ENCODE peak calls at places on chromosomes 2 and 18, in five cellular contexts. One of them, this sample, is unnamed.

GRCh38 chr18:56903686-56904085 is 243.2 kb upstream of the BOD1L2 start:
- DNase-seq in kidney: no peak
- DNase-seq in fibroblast of lung: peak; percentile 74
- DNase-seq in mammary epithelial cell: no peak
- DNase-seq in GM23248: no peak
- DNase-seq in this sample: no peak

GRCh38 chr18:845152-845819 is 33.2 kb upstream of the YES1 start:
- DNase-seq in GM23248: peak; percentile 11
- DNase-seq in kidney: no peak
- DNase-seq in fibroblast of lung: peak; percentile 83
- DNase-seq in mammary epithelial cell: no peak
- DNase-seq in this sample: peak; percentile 29

GRCh38 chr2:180208841-180209240 is 201.7 kb upstream of the CWC22 start:
- DNase-seq in kidney: no peak
- DNase-seq in fibroblast of lung: peak; percentile 78
- DNase-seq in GM23248: peak; percentile 36
- DNase-seq in mammary epithelial cell: no peak
- DNase-seq in this sample: peak; percentile 43

GRCh38 chr2:148527488-148528340 is 116.8 kb upstream of the EPC2 start:
- DNase-seq in GM23248: peak; percentile 16
- DNase-seq in kidney: no peak
- DNase-seq in fibroblast of lung: no peak
- DNase-seq in mammary epithelial cell: peak; percentile 24
- DNase-seq in this sample: no peak

GRCh38 chr2:214410128-214410775 is 602 bp upstream of the VWC2L start:
- DNase-seq in GM23248: no peak
- DNase-seq in fibroblast of lung: no peak
- DNase-seq in kidney: no peak
- DNase-seq in mammary epithelial cell: peak; percentile 2
- DNase-seq in this sample: no peak

GRCh38 chr18:48781041-48781989 is 169.4 kb downstream of the SMAD7 start:
- DNase-seq in GM23248: peak; percentile 83
- DNase-seq in mammary epithelial cell: no peak
- DNase-seq in fibroblast of lung: peak; percentile 67
- DNase-seq in kidney: peak; percentile 98
- DNase-seq in this sample: peak; percentile 74

GRCh38 chr2:55137024-55137958 is 87.0 kb upstream of the RTN4 start:
- DNase-seq in kidney: no peak
- DNase-seq in GM23248: no peak
- DNase-seq in fibroblast of lung: no peak
- DNase-seq in mammary epithelial cell: no peak
- DNase-seq in this sample: no peak

GRCh38 chr18:79496978-79497637 is 101.4 kb downstream of the NFATC1 start:
- DNase-seq in kidney: peak; percentile 87
- DNase-seq in GM23248: peak; percentile 51
- DNase-seq in mammary epithelial cell: no peak
- DNase-seq in fibroblast of lung: peak; percentile 36
- DNase-seq in this sample: peak; percentile 44

GRCh38 chr18:58502628-58503027 is 126.3 kb downstream of the ALPK2 start:
- DNase-seq in fibroblast of lung: no peak
- DNase-seq in GM23248: no peak
- DNase-seq in mammary epithelial cell: no peak
- DNase-seq in kidney: no peak
- DNase-seq in this sample: no peak

GRCh38 chr2:101912545-101912944 is 79.2 kb upstream of the IL1R2 start:
- DNase-seq in fibroblast of lung: no peak
- DNase-seq in mammary epithelial cell: no peak
- DNase-seq in GM23248: no peak
- DNase-seq in kidney: no peak
- DNase-seq in this sample: no peak

GRCh38 chr2:218401834-218402370 is 2.2 kb downstream of the CTDSP1 start:
- DNase-seq in GM23248: no peak
- DNase-seq in fibroblast of lung: no peak
- DNase-seq in kidney: peak; percentile 81
- DNase-seq in mammary epithelial cell: no peak
- DNase-seq in this sample: no peak

GRCh38 chr2:232927793-232928563 is 57.9 kb downstream of the SNORC start:
- DNase-seq in fibroblast of lung: no peak
- DNase-seq in mammary epithelial cell: no peak
- DNase-seq in GM23248: peak; percentile 26
- DNase-seq in kidney: no peak
- DNase-seq in this sample: peak; percentile 9

GRCh38 chr18:29002747-29003146 is 825.8 kb upstream of the CDH2 start:
- DNase-seq in kidney: no peak
- DNase-seq in GM23248: no peak
- DNase-seq in mammary epithelial cell: no peak
- DNase-seq in fibroblast of lung: no peak
- DNase-seq in this sample: no peak

GRCh38 chr2:85472265-85472664 is 53.8 kb downstream of the SH2D6 start:
- DNase-seq in mammary epithelial cell: no peak
- DNase-seq in kidney: no peak
- DNase-seq in GM23248: peak; percentile 53
- DNase-seq in fibroblast of lung: no peak
- DNase-seq in this sample: no peak

GRCh38 chr2:160490760-160491367 is 2.7 kb downstream of the RBMS1 start:
- DNase-seq in GM23248: peak; percentile 30
- DNase-seq in kidney: no peak
- DNase-seq in mammary epithelial cell: no peak
- DNase-seq in fibroblast of lung: no peak
- DNase-seq in this sample: no peak

GRCh38 chr2:99682280-99683060 is 192.7 kb upstream of the REV1 start:
- DNase-seq in GM23248: peak; percentile 69
- DNase-seq in fibroblast of lung: peak; percentile 93
- DNase-seq in mammary epithelial cell: no peak
- DNase-seq in kidney: no peak
- DNase-seq in this sample: peak; percentile 65

GRCh38 chr18:42459873-42460272 is 504.8 kb downstream of the PIK3C3 start:
- DNase-seq in fibroblast of lung: no peak
- DNase-seq in mammary epithelial cell: peak; percentile 5
- DNase-seq in GM23248: no peak
- DNase-seq in kidney: no peak
- DNase-seq in this sample: no peak

GRCh38 chr2:213125646-213126347 is 25.6 kb downstream of the IKZF2 start:
- DNase-seq in mammary epithelial cell: no peak
- DNase-seq in kidney: no peak
- DNase-seq in fibroblast of lung: no peak
- DNase-seq in GM23248: peak; percentile 45
- DNase-seq in this sample: peak; percentile 27

GRCh38 chr2:85490861-85491763 is 47.9 kb upstream of the MAT2A start:
- DNase-seq in fibroblast of lung: no peak
- DNase-seq in kidney: no peak
- DNase-seq in mammary epithelial cell: no peak
- DNase-seq in GM23248: no peak
- DNase-seq in this sample: no peak

GRCh38 chr2:113273031-113273551 is 5.6 kb downstream of the PAX8 start:
- DNase-seq in mammary epithelial cell: no peak
- DNase-seq in kidney: no peak
- DNase-seq in GM23248: peak; percentile 46
- DNase-seq in fibroblast of lung: peak; percentile 27
- DNase-seq in this sample: peak; percentile 50

GRCh38 chr18:10563886-10564285 is 38.1 kb downstream of the NAPG start:
- DNase-seq in GM23248: no peak
- DNase-seq in kidney: peak; percentile 86
- DNase-seq in fibroblast of lung: peak; percentile 33
- DNase-seq in mammary epithelial cell: peak; percentile 53
- DNase-seq in this sample: no peak

GRCh38 chr18:27249933-27250332 is 64.8 kb upstream of the CHST9 start:
- DNase-seq in fibroblast of lung: no peak
- DNase-seq in GM23248: no peak
- DNase-seq in mammary epithelial cell: no peak
- DNase-seq in kidney: no peak
- DNase-seq in this sample: no peak

GRCh38 chr2:45388541-45389100 is 222.4 kb downstream of the SRBD1 start:
- DNase-seq in kidney: no peak
- DNase-seq in GM23248: no peak
- DNase-seq in mammary epithelial cell: no peak
- DNase-seq in fibroblast of lung: no peak
- DNase-seq in this sample: no peak

GRCh38 chr2:64214281-64215115 is 70.3 kb upstream of the PELI1 start:
- DNase-seq in kidney: no peak
- DNase-seq in fibroblast of lung: peak; percentile 68
- DNase-seq in GM23248: peak; percentile 18
- DNase-seq in mammary epithelial cell: peak; percentile 95
- DNase-seq in this sample: no peak
- H3K4me1 ChIP-seq in kidney: no peaks in the 10 kb centered on the region
- H3K4me1 ChIP-seq in fibroblast of lung: no peaks in the 10 kb centered on the region
- H3K4me1 ChIP-seq in GM23248: no peaks in the 10 kb centered on the region
- H3K4me1 ChIP-seq in mammary epithelial cell: peaks cover 45% of the 10 kb centered on the region
- H3K4me1 ChIP-seq in this sample: peaks cover 8% of the 10 kb centered on the region

GRCh38 chr2:62369549-62370164 is 136.3 kb downstream of the TMEM17 start:
- DNase-seq in GM23248: no peak
- DNase-seq in fibroblast of lung: no peak
- DNase-seq in mammary epithelial cell: no peak
- DNase-seq in kidney: no peak
- DNase-seq in this sample: no peak

GRCh38 chr2:62375051-62375450 is 130.9 kb downstream of the TMEM17 start:
- DNase-seq in GM23248: no peak
- DNase-seq in mammary epithelial cell: no peak
- DNase-seq in kidney: no peak
- DNase-seq in fibroblast of lung: no peak
- DNase-seq in this sample: no peak

GRCh38 chr2:62372824-62373223 is 133.2 kb downstream of the TMEM17 start:
- DNase-seq in mammary epithelial cell: no peak
- DNase-seq in GM23248: no peak
- DNase-seq in fibroblast of lung: no peak
- DNase-seq in kidney: no peak
- DNase-seq in this sample: no peak

GRCh38 chr2:62370304-62371250 is 135.4 kb downstream of the TMEM17 start:
- DNase-seq in mammary epithelial cell: no peak
- DNase-seq in GM23248: no peak
- DNase-seq in fibroblast of lung: no peak
- DNase-seq in kidney: no peak
- DNase-seq in this sample: no peak

DNA sequence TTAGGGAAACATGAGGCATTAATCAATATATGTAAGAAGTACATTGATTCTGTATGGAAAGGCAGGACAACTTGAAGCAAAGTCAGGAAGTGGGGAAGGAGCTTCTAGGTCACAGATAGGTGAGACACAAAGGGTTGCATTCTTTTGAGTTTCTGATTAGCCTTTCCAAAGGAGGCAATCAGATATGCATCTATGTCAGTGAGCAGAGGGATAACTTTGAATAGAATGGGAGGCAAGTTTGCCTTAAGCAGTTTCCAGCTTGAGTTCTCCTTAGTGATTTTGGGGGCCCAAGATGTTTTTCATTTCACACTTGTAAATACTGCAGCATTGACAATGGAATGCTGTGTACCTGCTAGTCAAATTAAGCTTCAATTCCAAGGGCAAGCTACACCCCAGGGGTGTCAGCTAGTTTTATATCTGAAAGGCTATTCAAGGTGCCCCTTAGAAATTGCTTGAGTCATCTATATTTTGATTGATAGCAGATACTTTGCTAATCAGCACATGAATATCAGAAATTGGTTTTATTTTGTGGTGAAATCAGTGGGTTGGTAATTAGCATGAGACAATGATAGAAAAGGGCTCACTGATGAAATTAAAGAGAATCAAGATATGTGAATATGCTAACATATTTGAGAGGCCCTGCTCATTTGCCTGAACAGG is 131.6 kb downstream of the TMEM17 start:
- DNase-seq in fibroblast of lung: no peak
- DNase-seq in kidney: no peak
- DNase-seq in GM23248: no peak
- DNase-seq in mammary epithelial cell: no peak
- DNase-seq in this sample: no peak
- H3K9me3 ChIP-seq in fibroblast of lung: no peaks in the 10 kb centered on the region
- H3K9me3 ChIP-seq in kidney: peaks cover 8% of the 10 kb centered on the region
- H3K9me3 ChIP-seq in GM23248: no peaks in the 10 kb centered on the region
- H3K9me3 ChIP-seq in mammary epithelial cell: peaks cover 7% of the 10 kb centered on the region
- H3K9me3 ChIP-seq in this sample: peaks cover 17% of the 10 kb centered on the region

GRCh38 chr2:197704434-197705142 is 581 bp upstream of the MARS2 start:
- DNase-seq in fibroblast of lung: no peak
- DNase-seq in GM23248: no peak
- DNase-seq in mammary epithelial cell: no peak
- DNase-seq in kidney: no peak
- DNase-seq in this sample: no peak
- H3K9ac ChIP-seq in fibroblast of lung: peak overlapping the region; percentile 51
- H3K9ac ChIP-seq in GM23248: peak overlapping the region; percentile 74
- H3K9ac ChIP-seq in mammary epithelial cell: peak overlapping the region; percentile 47
- H3K9ac ChIP-seq in kidney: peak overlapping the region; percentile 88
- H3K9ac ChIP-seq in this sample: peak overlapping the region; percentile 94

DNA sequence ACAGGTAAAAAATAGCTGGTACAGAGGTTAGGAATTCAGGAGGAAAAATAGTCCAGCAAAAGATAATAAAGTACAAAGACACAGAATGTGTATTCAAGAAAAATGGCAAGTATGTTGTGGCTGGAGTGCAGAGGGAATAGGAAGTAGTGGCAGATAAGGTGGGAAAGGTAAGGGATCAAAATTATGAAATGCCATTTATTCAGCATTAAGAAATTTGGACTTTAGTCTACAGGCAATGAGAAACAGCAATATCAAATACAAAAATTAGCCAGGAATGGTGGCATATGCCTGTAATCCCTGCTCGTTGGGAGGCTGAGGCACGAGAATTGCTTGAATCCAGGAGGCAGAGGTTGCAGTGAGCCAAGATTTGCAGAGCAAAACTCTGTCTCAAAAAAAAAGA is 10.3 kb downstream of the MMADHC start:
- DNase-seq in mammary epithelial cell: no peak
- DNase-seq in kidney: no peak
- DNase-seq in GM23248: no peak
- DNase-seq in fibroblast of lung: no peak
- DNase-seq in this sample: no peak
- H3K4me1 ChIP-seq in mammary epithelial cell: no peaks in the 10 kb centered on the region
- H3K4me1 ChIP-seq in kidney: no peaks in the 10 kb centered on the region
- H3K4me1 ChIP-seq in GM23248: peaks cover 36% of the 10 kb centered on the region
- H3K4me1 ChIP-seq in fibroblast of lung: peaks cover 5% of the 10 kb centered on the region
- H3K4me1 ChIP-seq in this sample: peaks cover 12% of the 10 kb centered on the region

This sample was measured in adipocyte.